ENCODE peak calls at places on chromosomes 2 and 18, in five cellular contexts. One of them, this sample, is unnamed.

GRCh38 chr2:48420512-48421197 is 109.3 kb upstream of the STON1 start:
- DNase-seq in NCI-H1417 treated with DMSO at 0.1 percent for 48 hours: peak
- DNase-seq in RWPE1: peak
- DNase-seq in M059J: peak
- DNase-seq in stimulated activated CD4-positive, alpha-beta T cell treated with anti-CD3 and anti-CD28 coated beads, TNF-alpha, amount 100 ng/mL, for 48 hours: peak
- DNase-seq in this sample: peak

GRCh38 chr2:135832891-135833290 is 4.1 kb downstream of the LCT start:
- DNase-seq in NCI-H1417 treated with DMSO at 0.1 percent for 48 hours: no peak
- DNase-seq in RWPE1: no peak
- DNase-seq in M059J: no peak
- DNase-seq in stimulated activated CD4-positive, alpha-beta T cell treated with anti-CD3 and anti-CD28 coated beads, TNF-alpha, amount 100 ng/mL, for 48 hours: no peak
- DNase-seq in this sample: no peak

GRCh38 chr2:30511122-30512083 is 64.4 kb downstream of the LCLAT1 start:
- DNase-seq in M059J: peak
- DNase-seq in stimulated activated CD4-positive, alpha-beta T cell treated with anti-CD3 and anti-CD28 coated beads, TNF-alpha, amount 100 ng/mL, for 48 hours: no peak
- DNase-seq in NCI-H1417 treated with DMSO at 0.1 percent for 48 hours: peak
- DNase-seq in RWPE1: peak
- DNase-seq in this sample: no peak

GRCh38 chr2:65367517-65367916 is 64.9 kb downstream of the SPRED2 start:
- DNase-seq in stimulated activated CD4-positive, alpha-beta T cell treated with anti-CD3 and anti-CD28 coated beads, TNF-alpha, amount 100 ng/mL, for 48 hours: no peak
- DNase-seq in M059J: peak
- DNase-seq in RWPE1: peak
- DNase-seq in NCI-H1417 treated with DMSO at 0.1 percent for 48 hours: no peak
- DNase-seq in this sample: no peak

GRCh38 chr18:45626330-45627203 is 11.3 kb downstream of the SLC14A2 start:
- DNase-seq in stimulated activated CD4-positive, alpha-beta T cell treated with anti-CD3 and anti-CD28 coated beads, TNF-alpha, amount 100 ng/mL, for 48 hours: no peak
- DNase-seq in RWPE1: peak
- DNase-seq in NCI-H1417 treated with DMSO at 0.1 percent for 48 hours: no peak
- DNase-seq in M059J: peak
- DNase-seq in this sample: no peak

GRCh38 chr2:174209325-174209724 is 39.0 kb downstream of the OLA1 start:
- DNase-seq in M059J: no peak
- DNase-seq in stimulated activated CD4-positive, alpha-beta T cell treated with anti-CD3 and anti-CD28 coated beads, TNF-alpha, amount 100 ng/mL, for 48 hours: no peak
- DNase-seq in NCI-H1417 treated with DMSO at 0.1 percent for 48 hours: no peak
- DNase-seq in RWPE1: no peak
- DNase-seq in this sample: no peak

GRCh38 chr18:27605107-27605834 is 420.2 kb upstream of the CHST9 start:
- DNase-seq in RWPE1: peak
- DNase-seq in stimulated activated CD4-positive, alpha-beta T cell treated with anti-CD3 and anti-CD28 coated beads, TNF-alpha, amount 100 ng/mL, for 48 hours: peak
- DNase-seq in M059J: peak
- DNase-seq in NCI-H1417 treated with DMSO at 0.1 percent for 48 hours: peak
- DNase-seq in this sample: no peak

GRCh38 chr2:60092781-60093180 is 460.7 kb downstream of the BCL11A start:
- DNase-seq in M059J: no peak
- DNase-seq in RWPE1: no peak
- DNase-seq in NCI-H1417 treated with DMSO at 0.1 percent for 48 hours: no peak
- DNase-seq in stimulated activated CD4-positive, alpha-beta T cell treated with anti-CD3 and anti-CD28 coated beads, TNF-alpha, amount 100 ng/mL, for 48 hours: no peak
- DNase-seq in this sample: no peak

GRCh38 chr2:58601017-58601416 is 359.9 kb upstream of the FANCL start:
- DNase-seq in stimulated activated CD4-positive, alpha-beta T cell treated with anti-CD3 and anti-CD28 coated beads, TNF-alpha, amount 100 ng/mL, for 48 hours: no peak
- DNase-seq in RWPE1: peak
- DNase-seq in M059J: peak
- DNase-seq in NCI-H1417 treated with DMSO at 0.1 percent for 48 hours: no peak
- DNase-seq in this sample: no peak

GRCh38 chr18:3723554-3723953 is 273.6 kb downstream of the TGIF1 start:
- DNase-seq in M059J: no peak
- DNase-seq in NCI-H1417 treated with DMSO at 0.1 percent for 48 hours: no peak
- DNase-seq in stimulated activated CD4-positive, alpha-beta T cell treated with anti-CD3 and anti-CD28 coated beads, TNF-alpha, amount 100 ng/mL, for 48 hours: no peak
- DNase-seq in RWPE1: no peak
- DNase-seq in this sample: no peak

GRCh38 chr2:40488101-40488598 is 36.3 kb upstream of the SLC8A1 start:
- DNase-seq in M059J: peak
- DNase-seq in stimulated activated CD4-positive, alpha-beta T cell treated with anti-CD3 and anti-CD28 coated beads, TNF-alpha, amount 100 ng/mL, for 48 hours: no peak
- DNase-seq in NCI-H1417 treated with DMSO at 0.1 percent for 48 hours: no peak
- DNase-seq in RWPE1: peak
- DNase-seq in this sample: no peak

GRCh38 chr2:173884403-173884802 is 80.8 kb downstream of the SP3 start:
- DNase-seq in stimulated activated CD4-positive, alpha-beta T cell treated with anti-CD3 and anti-CD28 coated beads, TNF-alpha, amount 100 ng/mL, for 48 hours: no peak
- DNase-seq in M059J: peak
- DNase-seq in RWPE1: peak
- DNase-seq in NCI-H1417 treated with DMSO at 0.1 percent for 48 hours: no peak
- DNase-seq in this sample: peak

GRCh38 chr2:69494126-69494525 is 56.9 kb upstream of the NFU1 start:
- DNase-seq in stimulated activated CD4-positive, alpha-beta T cell treated with anti-CD3 and anti-CD28 coated beads, TNF-alpha, amount 100 ng/mL, for 48 hours: no peak
- DNase-seq in RWPE1: no peak
- DNase-seq in M059J: no peak
- DNase-seq in NCI-H1417 treated with DMSO at 0.1 percent for 48 hours: no peak
- DNase-seq in this sample: no peak

GRCh38 chr2:28250006-28250405 is 142.7 kb upstream of the FOSL2 start:
- DNase-seq in M059J: peak
- DNase-seq in NCI-H1417 treated with DMSO at 0.1 percent for 48 hours: no peak
- DNase-seq in RWPE1: peak
- DNase-seq in stimulated activated CD4-positive, alpha-beta T cell treated with anti-CD3 and anti-CD28 coated beads, TNF-alpha, amount 100 ng/mL, for 48 hours: no peak
- DNase-seq in this sample: no peak

GRCh38 chr18:54147439-54147838 is 77.0 kb downstream of the MBD2 start:
- DNase-seq in RWPE1: no peak
- DNase-seq in NCI-H1417 treated with DMSO at 0.1 percent for 48 hours: no peak
- DNase-seq in stimulated activated CD4-positive, alpha-beta T cell treated with anti-CD3 and anti-CD28 coated beads, TNF-alpha, amount 100 ng/mL, for 48 hours: no peak
- DNase-seq in M059J: no peak
- DNase-seq in this sample: no peak

GRCh38 chr2:237818066-237818473 is 19.5 kb downstream of the RBM44 start:
- DNase-seq in stimulated activated CD4-positive, alpha-beta T cell treated with anti-CD3 and anti-CD28 coated beads, TNF-alpha, amount 100 ng/mL, for 48 hours: no peak
- DNase-seq in M059J: peak
- DNase-seq in NCI-H1417 treated with DMSO at 0.1 percent for 48 hours: no peak
- DNase-seq in RWPE1: peak
- DNase-seq in this sample: no peak

GRCh38 chr2:25378731-25379490 is 37.2 kb upstream of the DNMT3A start:
- DNase-seq in RWPE1: no peak
- DNase-seq in stimulated activated CD4-positive, alpha-beta T cell treated with anti-CD3 and anti-CD28 coated beads, TNF-alpha, amount 100 ng/mL, for 48 hours: no peak
- DNase-seq in M059J: peak
- DNase-seq in NCI-H1417 treated with DMSO at 0.1 percent for 48 hours: no peak
- DNase-seq in this sample: peak

GRCh38 chr2:33090553-33091134 is 143.9 kb downstream of the LTBP1 start:
- DNase-seq in RWPE1: no peak
- DNase-seq in NCI-H1417 treated with DMSO at 0.1 percent for 48 hours: no peak
- DNase-seq in stimulated activated CD4-positive, alpha-beta T cell treated with anti-CD3 and anti-CD28 coated beads, TNF-alpha, amount 100 ng/mL, for 48 hours: no peak
- DNase-seq in M059J: no peak
- DNase-seq in this sample: no peak

GRCh38 chr2:64989982-64990614 is 899 bp downstream of the SLC1A4 start:
- DNase-seq in NCI-H1417 treated with DMSO at 0.1 percent for 48 hours: no peak
- DNase-seq in stimulated activated CD4-positive, alpha-beta T cell treated with anti-CD3 and anti-CD28 coated beads, TNF-alpha, amount 100 ng/mL, for 48 hours: no peak
- DNase-seq in M059J: no peak
- DNase-seq in RWPE1: no peak
- DNase-seq in this sample: no peak

GRCh38 chr18:67710639-67711038 is 194.1 kb upstream of the DSEL start:
- DNase-seq in NCI-H1417 treated with DMSO at 0.1 percent for 48 hours: no peak
- DNase-seq in stimulated activated CD4-positive, alpha-beta T cell treated with anti-CD3 and anti-CD28 coated beads, TNF-alpha, amount 100 ng/mL, for 48 hours: no peak
- DNase-seq in M059J: no peak
- DNase-seq in RWPE1: no peak
- DNase-seq in this sample: no peak

GRCh38 chr2:81195774-81196382 is 891.3 kb upstream of the LRRTM1 start:
- DNase-seq in stimulated activated CD4-positive, alpha-beta T cell treated with anti-CD3 and anti-CD28 coated beads, TNF-alpha, amount 100 ng/mL, for 48 hours: no peak
- DNase-seq in NCI-H1417 treated with DMSO at 0.1 percent for 48 hours: no peak
- DNase-seq in M059J: no peak
- DNase-seq in RWPE1: no peak
- DNase-seq in this sample: no peak

GRCh38 chr2:160041091-160041490 is 21.3 kb downstream of the PLA2R1 start:
- DNase-seq in NCI-H1417 treated with DMSO at 0.1 percent for 48 hours: no peak
- DNase-seq in stimulated activated CD4-positive, alpha-beta T cell treated with anti-CD3 and anti-CD28 coated beads, TNF-alpha, amount 100 ng/mL, for 48 hours: no peak
- DNase-seq in M059J: no peak
- DNase-seq in RWPE1: no peak
- DNase-seq in this sample: no peak

GRCh38 chr2:54535599-54536195 is 79.6 kb downstream of the SPTBN1 start:
- DNase-seq in NCI-H1417 treated with DMSO at 0.1 percent for 48 hours: no peak
- DNase-seq in RWPE1: no peak
- DNase-seq in stimulated activated CD4-positive, alpha-beta T cell treated with anti-CD3 and anti-CD28 coated beads, TNF-alpha, amount 100 ng/mL, for 48 hours: no peak
- DNase-seq in M059J: no peak
- DNase-seq in this sample: no peak

GRCh38 chr2:231707625-231708049 is 688 bp upstream of the PTMA start:
- DNase-seq in NCI-H1417 treated with DMSO at 0.1 percent for 48 hours: no peak
- DNase-seq in RWPE1: no peak
- DNase-seq in M059J: peak
- DNase-seq in stimulated activated CD4-positive, alpha-beta T cell treated with anti-CD3 and anti-CD28 coated beads, TNF-alpha, amount 100 ng/mL, for 48 hours: no peak
- DNase-seq in this sample: peak

This sample was measured in breast epithelium.